ENCODE peak calls at places on chromosome 21, in six cellular contexts. One of them, this sample, is unnamed.

GRCh38 chr21:32587112-32587511 is 1.8 kb upstream of the TCP10L start:
- DNase-seq in WTC11: no peak
- DNase-seq in LHCN-M2: no peak
- DNase-seq in fibroblast of lung: no peak
- DNase-seq in astrocyte: no peak
- DNase-seq in T1000: no peak
- DNase-seq in this sample: no peak

GRCh38 chr21:15617968-15618367 is 111.8 kb upstream of the USP25 start:
- DNase-seq in WTC11: no peak
- DNase-seq in LHCN-M2: peak; percentile 90
- DNase-seq in fibroblast of lung: peak; percentile 81
- DNase-seq in astrocyte: peak; percentile 73
- DNase-seq in T1000: peak; percentile 0
- DNase-seq in this sample: no peak

GRCh38 chr21:15754640-15755039 is 24.9 kb downstream of the USP25 start:
- DNase-seq in WTC11: no peak
- DNase-seq in LHCN-M2: peak; percentile 56
- DNase-seq in fibroblast of lung: peak; percentile 53
- DNase-seq in astrocyte: peak; percentile 81
- DNase-seq in T1000: no peak
- DNase-seq in this sample: no peak

GRCh38 chr21:41926068-41926806 is 27.6 kb downstream of the C2CD2 start:
- DNase-seq in WTC11: peak; percentile 30
- DNase-seq in LHCN-M2: peak; percentile 70
- DNase-seq in fibroblast of lung: peak; percentile 78
- DNase-seq in astrocyte: peak; percentile 55
- DNase-seq in T1000: no peak
- DNase-seq in this sample: no peak

GRCh38 chr21:42688226-42688840 is 34.9 kb downstream of the PDE9A start:
- DNase-seq in WTC11: no peak
- DNase-seq in LHCN-M2: no peak
- DNase-seq in fibroblast of lung: no peak
- DNase-seq in astrocyte: no peak
- DNase-seq in T1000: no peak
- DNase-seq in this sample: no peak

GRCh38 chr21:32712043-32712442 is 15.8 kb downstream of the SYNJ1 start:
- DNase-seq in WTC11: no peak
- DNase-seq in LHCN-M2: no peak
- DNase-seq in fibroblast of lung: no peak
- DNase-seq in astrocyte: no peak
- DNase-seq in T1000: no peak
- DNase-seq in this sample: no peak

GRCh38 chr21:38266732-38267131 is 9.9 kb downstream of the KCNJ15 start:
- DNase-seq in WTC11: no peak
- DNase-seq in LHCN-M2: peak; percentile 86
- DNase-seq in fibroblast of lung: peak; percentile 21
- DNase-seq in astrocyte: peak; percentile 64
- DNase-seq in T1000: no peak
- DNase-seq in this sample: no peak

GRCh38 chr21:46118871-46119564 is 21.1 kb downstream of the COL6A2 start:
- DNase-seq in WTC11: peak; percentile 5
- DNase-seq in LHCN-M2: no peak
- DNase-seq in fibroblast of lung: no peak
- DNase-seq in astrocyte: no peak
- DNase-seq in T1000: no peak
- DNase-seq in this sample: no peak

GRCh38 chr21:35932232-35932911 is 128.0 kb downstream of the SETD4 start:
- DNase-seq in WTC11: no peak
- DNase-seq in LHCN-M2: peak; percentile 83
- DNase-seq in fibroblast of lung: peak; percentile 85
- DNase-seq in astrocyte: peak; percentile 90
- DNase-seq in T1000: peak; percentile 61
- DNase-seq in this sample: peak; percentile 87

GRCh38 chr21:44441581-44442265 is 13.6 kb upstream of the LRRC3 start:
- DNase-seq in WTC11: no peak
- DNase-seq in LHCN-M2: no peak
- DNase-seq in fibroblast of lung: no peak
- DNase-seq in astrocyte: no peak
- DNase-seq in T1000: no peak
- DNase-seq in this sample: no peak

GRCh38 chr21:35357041-35357780 is 308.1 kb upstream of the RUNX1 start:
- DNase-seq in WTC11: no peak
- DNase-seq in LHCN-M2: no peak
- DNase-seq in fibroblast of lung: no peak
- DNase-seq in astrocyte: no peak
- DNase-seq in T1000: no peak
- DNase-seq in this sample: no peak

GRCh38 chr21:25639167-25639921 is at the start of gene JAM2:
- DNase-seq in WTC11: peak; percentile 65
- DNase-seq in LHCN-M2: peak; percentile 74
- DNase-seq in fibroblast of lung: peak; percentile 36
- DNase-seq in astrocyte: peak; percentile 17
- DNase-seq in T1000: peak; percentile 60
- DNase-seq in this sample: peak; percentile 2

GRCh38 chr21:16420086-16420724 is 690.4 kb downstream of the USP25 start:
- DNase-seq in WTC11: no peak
- DNase-seq in LHCN-M2: peak; percentile 77
- DNase-seq in fibroblast of lung: peak; percentile 69
- DNase-seq in astrocyte: peak; percentile 67
- DNase-seq in T1000: no peak
- DNase-seq in this sample: no peak

GRCh38 chr21:16418211-16418610 is 688.4 kb downstream of the USP25 start:
- DNase-seq in WTC11: no peak
- DNase-seq in LHCN-M2: peak; percentile 57
- DNase-seq in fibroblast of lung: peak; percentile 15
- DNase-seq in astrocyte: peak; percentile 62
- DNase-seq in T1000: no peak
- DNase-seq in this sample: no peak

GRCh38 chr21:14645702-14646101 is 99.6 kb upstream of the SAMSN1 start:
- DNase-seq in WTC11: no peak
- DNase-seq in LHCN-M2: no peak
- DNase-seq in fibroblast of lung: no peak
- DNase-seq in astrocyte: no peak
- DNase-seq in T1000: no peak
- DNase-seq in this sample: no peak

GRCh38 chr21:15001113-15001512 is 63.7 kb downstream of the NRIP1 start:
- DNase-seq in WTC11: no peak
- DNase-seq in LHCN-M2: no peak
- DNase-seq in fibroblast of lung: no peak
- DNase-seq in astrocyte: no peak
- DNase-seq in T1000: no peak
- DNase-seq in this sample: no peak

GRCh38 chr21:44800971-44801467 is 601 bp downstream of the UBE2G2 start:
- DNase-seq in WTC11: no peak
- DNase-seq in LHCN-M2: peak; percentile 46
- DNase-seq in fibroblast of lung: peak; percentile 23
- DNase-seq in astrocyte: peak; percentile 26
- DNase-seq in T1000: no peak
- DNase-seq in this sample: no peak